ENCODE peak calls at places on chromosomes 12 and 14, in six cellular contexts. One of them, this sample, is unnamed.

GRCh38 chr14:100286484-100287191 is 19.6 kb downstream of the SLC25A29 start:
- DNase-seq in hepatocyte: no peak
- DNase-seq in kidney glomerular epithelial cell: no peak
- DNase-seq in stimulated activated naive CD4-positive, alpha-beta T cell: no peak
- DNase-seq in NCI-H1694 treated with DMSO at 0.1 percent for 48 hours: no peak
- DNase-seq in putamen: no peak
- DNase-seq in this sample: no peak

GRCh38 chr12:49762468-49762847 is 21.1 kb downstream of the TMBIM6 start:
- DNase-seq in hepatocyte: no peak
- DNase-seq in NCI-H1694 treated with DMSO at 0.1 percent for 48 hours: no peak
- DNase-seq in putamen: no peak
- DNase-seq in stimulated activated naive CD4-positive, alpha-beta T cell: no peak
- DNase-seq in kidney glomerular epithelial cell: no peak
- DNase-seq in this sample: no peak

GRCh38 chr12:67702136-67702535 is 53.6 kb downstream of the DYRK2 start:
- DNase-seq in hepatocyte: no peak
- DNase-seq in NCI-H1694 treated with DMSO at 0.1 percent for 48 hours: no peak
- DNase-seq in stimulated activated naive CD4-positive, alpha-beta T cell: no peak
- DNase-seq in putamen: no peak
- DNase-seq in kidney glomerular epithelial cell: no peak
- DNase-seq in this sample: no peak

GRCh38 chr14:54782803-54783659 is 119.6 kb downstream of the GCH1 start:
- DNase-seq in hepatocyte: no peak
- DNase-seq in NCI-H1694 treated with DMSO at 0.1 percent for 48 hours: peak
- DNase-seq in putamen: no peak
- DNase-seq in stimulated activated naive CD4-positive, alpha-beta T cell: no peak
- DNase-seq in kidney glomerular epithelial cell: no peak
- DNase-seq in this sample: no peak

GRCh38 chr12:14950421-14950820 is 11.0 kb downstream of the ARHGDIB start:
- DNase-seq in kidney glomerular epithelial cell: no peak
- DNase-seq in stimulated activated naive CD4-positive, alpha-beta T cell: no peak
- DNase-seq in hepatocyte: no peak
- DNase-seq in putamen: no peak
- DNase-seq in NCI-H1694 treated with DMSO at 0.1 percent for 48 hours: no peak
- DNase-seq in this sample: no peak

GRCh38 chr12:116443706-116444589 is 115.2 kb upstream of the MAP1LC3B2 start:
- DNase-seq in NCI-H1694 treated with DMSO at 0.1 percent for 48 hours: peak
- DNase-seq in kidney glomerular epithelial cell: no peak
- DNase-seq in stimulated activated naive CD4-positive, alpha-beta T cell: no peak
- DNase-seq in putamen: no peak
- DNase-seq in hepatocyte: no peak
- DNase-seq in this sample: no peak

GRCh38 chr12:130186631-130187269 is 24.5 kb downstream of the FZD10 start:
- DNase-seq in stimulated activated naive CD4-positive, alpha-beta T cell: no peak
- DNase-seq in NCI-H1694 treated with DMSO at 0.1 percent for 48 hours: no peak
- DNase-seq in putamen: no peak
- DNase-seq in kidney glomerular epithelial cell: peak
- DNase-seq in hepatocyte: peak
- DNase-seq in this sample: no peak

GRCh38 chr12:120534703-120535655 is 823 bp downstream of the RNF10 start:
- DNase-seq in stimulated activated naive CD4-positive, alpha-beta T cell: peak
- DNase-seq in putamen: no peak
- DNase-seq in kidney glomerular epithelial cell: peak
- DNase-seq in hepatocyte: peak
- DNase-seq in NCI-H1694 treated with DMSO at 0.1 percent for 48 hours: no peak
- DNase-seq in this sample: peak

GRCh38 chr14:75982724-75983358 is 1.0 kb upstream of the TGFB3 start:
- DNase-seq in kidney glomerular epithelial cell: no peak
- DNase-seq in putamen: peak
- DNase-seq in NCI-H1694 treated with DMSO at 0.1 percent for 48 hours: peak
- DNase-seq in hepatocyte: no peak
- DNase-seq in stimulated activated naive CD4-positive, alpha-beta T cell: no peak
- DNase-seq in this sample: no peak

GRCh38 chr14:29654910-29655590 is 272.6 kb downstream of the PRKD1 start:
- DNase-seq in hepatocyte: no peak
- DNase-seq in NCI-H1694 treated with DMSO at 0.1 percent for 48 hours: no peak
- DNase-seq in putamen: no peak
- DNase-seq in stimulated activated naive CD4-positive, alpha-beta T cell: no peak
- DNase-seq in kidney glomerular epithelial cell: peak
- DNase-seq in this sample: no peak

GRCh38 chr12:94690199-94690695 is 39.9 kb upstream of the TMCC3 start:
- DNase-seq in putamen: no peak
- DNase-seq in NCI-H1694 treated with DMSO at 0.1 percent for 48 hours: no peak
- DNase-seq in hepatocyte: peak
- DNase-seq in stimulated activated naive CD4-positive, alpha-beta T cell: no peak
- DNase-seq in kidney glomerular epithelial cell: no peak
- DNase-seq in this sample: no peak

GRCh38 chr12:6226002-6226700 is 26.0 kb downstream of the CD9 start:
- DNase-seq in NCI-H1694 treated with DMSO at 0.1 percent for 48 hours: peak
- DNase-seq in kidney glomerular epithelial cell: no peak
- DNase-seq in hepatocyte: peak
- DNase-seq in stimulated activated naive CD4-positive, alpha-beta T cell: no peak
- DNase-seq in putamen: peak
- DNase-seq in this sample: no peak

GRCh38 chr12:29743072-29743471 is 40.7 kb downstream of the TMTC1 start:
- DNase-seq in putamen: no peak
- DNase-seq in hepatocyte: no peak
- DNase-seq in stimulated activated naive CD4-positive, alpha-beta T cell: no peak
- DNase-seq in NCI-H1694 treated with DMSO at 0.1 percent for 48 hours: peak
- DNase-seq in kidney glomerular epithelial cell: no peak
- DNase-seq in this sample: no peak

This sample was measured in memory B cell.